ENCODE peak calls at places on chromosome 4, in seven cellular contexts. G, U, Z, V, O, W and M are unnamed samples.

GRCh38 chr4:152936446-152937279 is 540 bp downstream of the FHDC1 start:
- DNase-seq in G (no peak), U (peak), Z (peak), V (peak), O (no peak), W (peak), M (no peak)

GRCh38 chr4:42965326-42965725 is 72.8 kb downstream of the GRXCR1 start:
- DNase-seq in G (peak), U (peak), Z (peak), V (no peak), O (no peak), W (no peak), M (no peak)

GRCh38 chr4:113945906-113946305 is 33.5 kb downstream of the ARSJ start:
- DNase-seq in G (no peak), U (no peak), Z (peak), V (peak), O (no peak), W (no peak), M (no peak)

GRCh38 chr4:159169903-159170302 is 67.0 kb downstream of the RAPGEF2 start:
- DNase-seq in G (peak), U (peak), Z (no peak), V (no peak), O (no peak), W (no peak), M (no peak)

GRCh38 chr4:140019619-140020367 is 134.2 kb downstream of the MAML3 start:
- DNase-seq in G (no peak), U (no peak), Z (no peak), V (no peak), O (no peak), W (peak), M (no peak)

GRCh38 chr4:2745516-2745915 is 10.6 kb downstream of the TNIP2 start:
- DNase-seq in G (no peak), U (no peak), Z (no peak), V (no peak), O (no peak), W (no peak), M (no peak)

GRCh38 chr4:100075486-100076270 is 114.6 kb downstream of the DDIT4L start:
- DNase-seq in G (no peak), U (no peak), Z (no peak), V (no peak), O (no peak), W (no peak), M (no peak)

GRCh38 chr4:38753021-38753806 is 29.6 kb downstream of the TLR10 start:
- DNase-seq in G (no peak), U (no peak), Z (peak), V (peak), O (peak), W (peak), M (no peak)

GRCh38 chr4:87180767-87181166 is 39.7 kb downstream of the KLHL8 start:
- DNase-seq in G (no peak), U (no peak), Z (no peak), V (peak), O (peak), W (no peak), M (no peak)

GRCh38 chr4:154590329-154591006 is at the start of gene FGA:
- DNase-seq in G (no peak), U (no peak), Z (peak), V (no peak), O (no peak), W (peak), M (no peak)

GRCh38 chr4:173448919-173449641 is 50.2 kb upstream of the SCRG1 start:
- DNase-seq in G (no peak), U (peak), Z (no peak), V (no peak), O (no peak), W (no peak), M (no peak)

GRCh38 chr4:124636793-124637192 is 75.7 kb downstream of the ANKRD50 start:
- DNase-seq in G (no peak), U (no peak), Z (peak), V (peak), O (no peak), W (no peak), M (no peak)

GRCh38 chr4:185304944-185305690 is 90.6 kb downstream of the LRP2BP start:
- DNase-seq in G (peak), U (peak), Z (peak), V (peak), O (peak), W (peak), M (peak)

GRCh38 chr4:94455081-94455480 is 3.3 kb downstream of the PDLIM5 start:
- DNase-seq in G (no peak), U (no peak), Z (no peak), V (peak), O (peak), W (peak), M (no peak)

GRCh38 chr4:1597021-1597931 is 86.8 kb downstream of the FAM53A start:
- DNase-seq in G (no peak), U (no peak), Z (no peak), V (no peak), O (no peak), W (no peak), M (no peak)

GRCh38 chr4:89067407-89067806 is 10.4 kb upstream of the FAM13A start:
- DNase-seq in G (no peak), U (no peak), Z (no peak), V (no peak), O (no peak), W (no peak), M (no peak)

GRCh38 chr4:82467442-82467841 is 37.1 kb downstream of the ENOPH1 start:
- DNase-seq in G (no peak), U (no peak), Z (no peak), V (peak), O (peak), W (no peak), M (no peak)

GRCh38 chr4:74400395-74400794 is 35.5 kb downstream of the EREG start:
- DNase-seq in G (no peak), U (no peak), Z (no peak), V (no peak), O (no peak), W (no peak), M (no peak)

GRCh38 chr4:3365326-3365725 is 72.5 kb downstream of the RGS12 start:
- DNase-seq in G (no peak), U (no peak), Z (no peak), V (no peak), O (no peak), W (no peak), M (no peak)

GRCh38 chr4:33722254-33722653 is 2522.1 kb downstream of the ARAP2 start:
- DNase-seq in G (no peak), U (no peak), Z (no peak), V (peak), O (peak), W (no peak), M (no peak)

GRCh38 chr4:8156617-8157016 is 2.0 kb downstream of the ABLIM2 start:
- DNase-seq in G (no peak), U (no peak), Z (no peak), V (no peak), O (no peak), W (no peak), M (no peak)

GRCh38 chr4:88008624-88009235 is 1.3 kb downstream of the PKD2 start:
- DNase-seq in G (no peak), U (peak), Z (no peak), V (peak), O (no peak), W (no peak), M (no peak)

GRCh38 chr4:176549161-176549865 is 229.5 kb downstream of the SPCS3 start:
- DNase-seq in G (no peak), U (no peak), Z (no peak), V (peak), O (no peak), W (no peak), M (no peak)

DNA sequence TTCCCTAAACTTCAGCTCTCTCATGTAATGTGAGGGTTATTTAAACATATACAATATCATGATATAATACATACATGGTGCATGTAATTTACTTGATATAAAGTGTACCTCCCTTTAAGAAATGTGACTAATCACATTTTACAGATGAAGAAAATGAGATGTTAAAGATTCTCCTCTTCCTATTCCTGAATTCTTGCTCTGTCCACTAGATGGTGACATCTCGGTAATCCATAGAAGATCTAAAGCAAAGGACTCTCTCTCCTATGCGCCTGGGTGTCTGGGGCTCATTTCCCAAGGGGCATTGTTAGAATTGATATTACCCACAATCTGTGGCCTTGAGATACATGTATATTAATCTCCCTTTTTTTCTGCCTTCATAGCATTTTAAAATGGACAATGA is 804.9 kb downstream of the RAB28 start:
- DNase-seq in G (peak), U (no peak), Z (peak), V (no peak), O (peak), W (no peak), M (no peak)
- TF ChIP-seq CTCF in G (peak), U (peak), Z (peak), V (no peak), O (peak), W (no peak), M (peak)

GRCh38 chr4:168643083-168643795 is 146.4 kb downstream of the PALLD start:
- DNase-seq in G (no peak), U (no peak), Z (no peak), V (peak), O (peak), W (no peak), M (no peak)
- H3K4me3 ChIP-seq in G (no peak), U (no peak), Z (no peak), V (no peak), O (no peak), W (no peak), M (no peak)

DNA sequence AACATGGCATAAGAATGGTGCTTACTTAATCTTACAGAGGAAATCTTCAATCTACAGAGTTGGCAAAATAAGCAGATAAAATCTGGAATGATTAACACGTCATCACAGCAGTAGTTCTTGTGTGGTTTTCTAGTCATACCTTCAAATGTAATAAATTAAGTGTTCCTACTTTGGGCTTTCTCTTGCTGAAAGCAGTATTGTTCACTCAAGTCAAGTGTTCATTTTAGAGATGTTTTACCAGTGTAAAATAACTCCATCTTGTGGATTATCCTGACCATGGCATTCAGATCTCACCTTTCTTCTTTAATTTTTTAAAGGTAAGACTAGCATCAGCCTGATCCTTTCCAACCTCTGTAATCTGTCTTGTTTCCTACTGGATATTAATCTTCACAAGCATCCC is 72.9 kb downstream of the ADAMTS3 start:
- DNase-seq in G (no peak), U (no peak), Z (peak), V (peak), O (no peak), W (no peak), M (no peak)
- TF ChIP-seq CTCF in G (no peak), U (no peak), Z (no peak), V (no peak), O (peak), W (no peak), M (no peak)

GRCh38 chr4:41882622-41883347 is 52.4 kb upstream of the TMEM33 start:
- DNase-seq in G (peak), U (peak), Z (peak), V (peak), O (peak), W (peak), M (no peak)
- H3K4me3 ChIP-seq in G (no peak), U (no peak), Z (peak), V (no peak), O (no peak), W (no peak), M (no peak)

GRCh38 chr4:66108898-66109297 is 438.6 kb upstream of the EPHA5 start:
- DNase-seq in G (no peak), U (no peak), Z (peak), V (peak), O (peak), W (no peak), M (no peak)
- TF ChIP-seq CTCF in G (no peak), U (no peak), Z (peak), V (no peak), O (no peak), W (no peak), M (no peak)

GRCh38 chr4:108620101-108620932 is at the start of gene RPL34:
- DNase-seq in G (peak), U (peak), Z (peak), V (peak), O (peak), W (peak), M (peak)

GRCh38 chr4:108622022-108622421 is 1.6 kb downstream of the RPL34 start:
- DNase-seq in G (no peak), U (no peak), Z (no peak), V (no peak), O (no peak), W (no peak), M (no peak)

GRCh38 chr4:108624263-108625056 is 4.1 kb downstream of the RPL34 start:
- DNase-seq in G (no peak), U (no peak), Z (no peak), V (no peak), O (no peak), W (no peak), M (no peak)

GRCh38 chr4:108620933-108621905 is 843 bp downstream of the RPL34 start:
- DNase-seq in G (peak), U (no peak), Z (no peak), V (no peak), O (no peak), W (peak), M (no peak)

GRCh38 chr4:108622828-108623227 is 2.5 kb downstream of the RPL34 start:
- DNase-seq in G (no peak), U (no peak), Z (no peak), V (no peak), O (no peak), W (no peak), M (no peak)
- H3K4me3 ChIP-seq in G (peak), U (peak), Z (peak), V (no peak), O (no peak), W (no peak), M (peak)

GRCh38 chr4:21577066-21577465 is 371.5 kb downstream of the KCNIP4 start:
- DNase-seq in G (no peak), U (no peak), Z (no peak), V (peak), O (no peak), W (no peak), M (no peak)
- TF ChIP-seq CTCF in G (no peak), U (no peak), Z (no peak), V (no peak), O (no peak), W (no peak), M (no peak)

GRCh38 chr4:122152699-122153328 is 683 bp downstream of the BLTP1 start:
- DNase-seq in G (peak), U (peak), Z (peak), V (peak), O (peak), W (peak), M (no peak)

GRCh38 chr4:122151982-122152698 is at the start of gene BLTP1:
- DNase-seq in G (peak), U (peak), Z (peak), V (peak), O (peak), W (peak), M (peak)

GRCh38 chr4:122146652-122147051 is 5.5 kb upstream of the BLTP1 start:
- DNase-seq in G (no peak), U (no peak), Z (no peak), V (no peak), O (no peak), W (no peak), M (no peak)

GRCh38 chr4:122156819-122157218 is 4.7 kb downstream of the BLTP1 start:
- DNase-seq in G (no peak), U (no peak), Z (no peak), V (no peak), O (no peak), W (no peak), M (no peak)

DNA sequence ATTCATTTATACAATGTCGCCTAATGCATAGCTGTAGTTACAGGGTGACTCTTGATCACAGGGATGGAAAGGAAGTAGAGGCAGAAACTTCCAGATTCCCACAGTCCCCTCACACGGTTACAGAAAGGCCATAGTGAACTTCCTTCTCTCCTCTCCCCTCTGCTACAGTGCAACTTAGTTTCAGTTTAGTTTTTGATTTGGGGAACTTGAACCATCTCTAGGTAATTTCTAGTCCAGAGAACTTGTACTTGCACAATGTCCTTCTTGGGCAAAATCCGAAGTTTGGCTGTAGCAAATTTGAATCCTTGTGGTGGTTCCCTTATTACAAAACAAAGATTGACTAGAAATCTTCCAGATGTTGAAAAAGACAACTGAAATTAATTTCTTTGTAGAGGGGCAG is 1.2 kb upstream of the BLTP1 start:
- DNase-seq in G (peak), U (no peak), Z (no peak), V (no peak), O (no peak), W (no peak), M (no peak)
- H3K4me3 ChIP-seq in G (peak), U (no peak), Z (peak), V (no peak), O (no peak), W (no peak), M (no peak)

GRCh38 chr4:19969492-19969891 is 282.2 kb upstream of the SLIT2 start:
- DNase-seq in G (no peak), U (no peak), Z (peak), V (peak), O (peak), W (no peak), M (no peak)
- TF ChIP-seq CTCF in G (no peak), U (no peak), Z (peak), V (peak), O (no peak), W (no peak), M (no peak)